ENCODE peak calls at places on chromosome 22, in five cellular contexts. V, Y, H, S and P are unnamed samples. For H3K36me3, the result is how much of the 10 kb centered on the place peaks cover.

GRCh38 chr22:48369789-48370507 is 1457.7 kb downstream of the BRD1 start:
- DNase-seq in V (no peak), Y (no peak), H (peak), S (no peak), P (no peak)

GRCh38 chr22:48677168-48677520 is 1150.5 kb downstream of the BRD1 start:
- DNase-seq in V (no peak), Y (no peak), H (no peak), S (no peak), P (no peak)

GRCh38 chr22:48779211-48779643 is 1048.4 kb downstream of the BRD1 start:
- DNase-seq in V (no peak), Y (no peak), H (peak), S (no peak), P (no peak)

GRCh38 chr22:42383287-42383686 is 48.9 kb downstream of the NFAM1 start:
- DNase-seq in V (no peak), Y (no peak), H (no peak), S (no peak), P (no peak)

GRCh38 chr22:19840059-19840458 is 14.6 kb downstream of the GNB1L start:
- DNase-seq in V (no peak), Y (no peak), H (no peak), S (no peak), P (no peak)

GRCh38 chr22:48167238-48167637 is 1404.8 kb downstream of the TBC1D22A start:
- DNase-seq in V (no peak), Y (no peak), H (no peak), S (peak), P (no peak)

GRCh38 chr22:30048711-30049110 is 31.6 kb upstream of the HORMAD2 start:
- DNase-seq in V (no peak), Y (no peak), H (no peak), S (no peak), P (no peak)

GRCh38 chr22:50627914-50628542 is at the start of gene ARSA:
- DNase-seq in V (peak), Y (peak), H (peak), S (peak), P (peak)

GRCh38 chr22:41361716-41362310 is 19.9 kb upstream of the TEF start:
- DNase-seq in V (no peak), Y (no peak), H (no peak), S (no peak), P (no peak)

GRCh38 chr22:42716649-42717127 is 4.0 kb downstream of the A4GALT start:
- DNase-seq in V (no peak), Y (no peak), H (no peak), S (peak), P (peak)

GRCh38 chr22:17675584-17675983 is 37.0 kb downstream of the BCL2L13 start:
- DNase-seq in V (no peak), Y (no peak), H (no peak), S (no peak), P (no peak)

GRCh38 chr22:30919973-30920372 is 48.6 kb downstream of the MORC2 start:
- DNase-seq in V (no peak), Y (no peak), H (peak), S (no peak), P (no peak)

GRCh38 chr22:41913842-41914534 is 886 bp downstream of the SHISA8 start:
- DNase-seq in V (no peak), Y (no peak), H (no peak), S (no peak), P (peak)

GRCh38 chr22:25364736-25365241 is 145.3 kb downstream of the CRYBB2 start:
- DNase-seq in V (no peak), Y (no peak), H (peak), S (no peak), P (no peak)

GRCh38 chr22:41479671-41480396 is 10.9 kb downstream of the ACO2 start:
- DNase-seq in V (no peak), Y (no peak), H (no peak), S (no peak), P (no peak)

GRCh38 chr22:50705219-50705691 is 32.6 kb downstream of the SHANK3 start:
- DNase-seq in V (no peak), Y (peak), H (peak), S (no peak), P (no peak)

GRCh38 chr22:43887391-43887790 is 4.4 kb downstream of the PNPLA5 start:
- DNase-seq in V (no peak), Y (no peak), H (peak), S (no peak), P (no peak)

GRCh38 chr22:26615149-26615548 is 2.7 kb downstream of the CRYBB1 start:
- DNase-seq in V (no peak), Y (no peak), H (no peak), S (peak), P (peak)

GRCh38 chr22:39724390-39724789 is 153.8 kb downstream of the CACNA1I start:
- DNase-seq in V (no peak), Y (no peak), H (no peak), S (peak), P (no peak)

GRCh38 chr22:42880815-42881214 is 23.7 kb upstream of the ARFGAP3 start:
- DNase-seq in V (no peak), Y (no peak), H (no peak), S (no peak), P (no peak)

GRCh38 chr22:35043932-35044319 is 22.0 kb upstream of the ISX start:
- DNase-seq in V (no peak), Y (no peak), H (no peak), S (no peak), P (no peak)

GRCh38 chr22:43878079-43878795 is 13.6 kb downstream of the PNPLA5 start:
- DNase-seq in V (no peak), Y (peak), H (peak), S (no peak), P (no peak)

GRCh38 chr22:50277761-50278160 is 7.6 kb upstream of the MAPK11 start:
- DNase-seq in V (no peak), Y (no peak), H (no peak), S (no peak), P (no peak)

GRCh38 chr22:39717099-39717498 is 146.5 kb downstream of the CACNA1I start:
- DNase-seq in V (no peak), Y (no peak), H (no peak), S (no peak), P (no peak)

GRCh38 chr22:16801571-16801970 is 23.6 kb downstream of the XKR3 start:
- DNase-seq in V (no peak), Y (no peak), H (no peak), S (no peak), P (no peak)

GRCh38 chr22:42173183-42173926 is 42.7 kb upstream of the CYP2D6 start:
- DNase-seq in V (no peak), Y (no peak), H (no peak), S (no peak), P (no peak)

GRCh38 chr22:34429314-34429713 is 509.0 kb upstream of the LARGE1 start:
- DNase-seq in V (no peak), Y (no peak), H (no peak), S (no peak), P (no peak)

GRCh38 chr22:19178659-19179471 is at the start of gene SLC25A1:
- DNase-seq in V (peak), Y (peak), H (peak), S (peak), P (peak)

GRCh38 chr22:41350087-41350486 is 31.7 kb upstream of the TEF start:
- DNase-seq in V (no peak), Y (no peak), H (no peak), S (no peak), P (no peak)

DNA sequence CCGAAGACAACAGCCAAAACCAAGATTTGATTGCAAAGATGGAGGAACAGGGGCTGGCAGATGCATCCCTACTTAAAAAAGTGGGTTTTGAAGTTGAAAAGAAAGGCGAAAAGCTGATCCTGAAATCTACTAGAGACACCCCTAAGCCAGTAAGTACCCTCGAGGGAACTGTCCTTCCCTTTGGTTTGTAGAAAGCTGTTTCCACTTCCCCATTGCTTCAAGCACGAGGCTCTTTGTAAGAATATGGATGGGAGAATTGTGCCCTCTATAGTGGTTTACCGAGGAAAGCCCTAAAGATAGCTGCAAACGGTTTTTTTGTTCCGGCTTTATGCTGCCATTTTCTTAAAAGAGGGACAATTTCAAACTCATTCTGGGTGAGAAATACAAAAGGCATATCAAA is 133.9 kb downstream of the WNT7B start:
- DNase-seq in V (no peak), Y (no peak), H (no peak), S (no peak), P (no peak)
- H3K4me3 ChIP-seq in V (no peak), Y (no peak), H (no peak), S (no peak), P (no peak)

GRCh38 chr22:45594123-45594941 is 77.3 kb upstream of the ATXN10 start:
- DNase-seq in V (no peak), Y (no peak), H (no peak), S (no peak), P (no peak)
- TF ChIP-seq CTCF in V (no peak), Y (no peak), H (no peak), S (no peak), P (no peak)

DNA sequence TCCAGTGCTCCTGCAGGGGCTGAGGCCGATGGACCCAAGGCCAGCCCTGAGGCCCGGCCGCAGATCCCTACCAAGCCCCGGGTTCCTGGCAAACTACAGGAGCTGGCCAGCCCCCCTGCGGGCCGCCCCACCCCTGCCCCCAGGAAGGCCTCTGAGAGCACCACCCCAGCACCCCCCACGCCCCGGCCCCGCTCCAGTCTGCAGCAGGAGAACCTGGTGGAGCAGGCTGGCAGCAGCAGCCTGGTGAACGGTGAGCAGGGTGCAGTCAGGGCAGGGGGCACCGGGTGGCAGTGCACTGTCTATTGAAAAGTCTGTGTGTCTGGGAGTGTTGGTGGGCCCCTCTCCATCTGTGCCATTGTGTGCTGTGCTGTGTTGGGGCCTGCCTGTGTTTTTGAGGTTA is 16.1 kb downstream of the MICALL1 start:
- DNase-seq in V (no peak), Y (no peak), H (no peak), S (no peak), P (no peak)
- H3K36me3 ChIP-seq in V (under half), Y (under half), H (under half), S (under half), P (under half)

GRCh38 chr22:46725096-46725495 is 13.0 kb downstream of the CERK start:
- DNase-seq in V (no peak), Y (no peak), H (no peak), S (no peak), P (no peak)

GRCh38 chr22:46726986-46727317 is 11.1 kb downstream of the CERK start:
- DNase-seq in V (no peak), Y (no peak), H (no peak), S (no peak), P (no peak)

GRCh38 chr22:46727813-46728364 is 10.2 kb downstream of the CERK start:
- DNase-seq in V (no peak), Y (no peak), H (no peak), S (no peak), P (no peak)

GRCh38 chr22:46723882-46724281 is 14.2 kb downstream of the CERK start:
- DNase-seq in V (no peak), Y (no peak), H (no peak), S (no peak), P (no peak)

GRCh38 chr22:46726066-46726985 is 11.7 kb downstream of the CERK start:
- DNase-seq in V (no peak), Y (no peak), H (no peak), S (no peak), P (no peak)
- H3K4me3 ChIP-seq in V (no peak), Y (no peak), H (no peak), S (no peak), P (no peak)

DNA sequence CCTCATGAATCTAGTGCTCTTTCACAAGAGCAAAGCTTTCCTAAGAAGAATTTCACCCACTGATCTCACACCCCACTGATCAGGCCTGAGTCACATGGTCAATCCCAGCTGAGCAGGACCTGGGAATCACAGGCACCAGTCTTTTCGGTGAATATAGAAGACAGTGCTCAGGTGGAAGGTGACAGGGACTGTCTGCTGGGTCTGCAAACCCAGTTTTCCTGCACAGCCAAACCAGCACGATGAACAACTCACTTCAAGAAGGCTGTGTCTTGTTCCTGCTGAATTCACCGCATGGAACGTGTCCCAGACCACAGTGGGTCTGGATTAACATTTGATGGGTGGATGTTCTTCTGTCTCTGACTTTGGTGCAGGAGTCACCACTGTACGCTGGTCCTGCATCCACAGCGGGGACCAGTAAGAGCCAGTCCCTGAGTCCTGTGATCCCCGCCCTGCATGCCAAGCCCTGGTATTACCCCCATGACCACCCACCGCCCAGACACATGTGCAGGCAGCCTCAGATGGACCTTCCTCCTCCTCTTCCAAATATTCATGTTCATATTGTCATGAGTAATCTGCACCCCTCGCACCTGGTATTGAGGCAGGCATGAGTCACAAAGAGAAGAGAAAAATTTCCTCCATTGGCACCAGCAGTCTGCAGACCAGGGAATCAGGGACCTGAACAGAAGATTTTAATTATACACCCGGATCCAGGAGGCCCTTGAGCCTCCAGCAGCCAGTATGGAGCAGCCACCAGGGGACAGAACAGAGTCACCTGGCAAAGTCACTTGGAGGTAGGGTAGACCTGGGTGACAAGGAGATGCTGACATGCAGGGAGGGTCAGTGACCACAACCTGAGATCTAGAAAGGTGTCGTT is 8.6 kb upstream of the IGLL5 start:
- DNase-seq in V (no peak), Y (no peak), H (no peak), S (peak), P (no peak)
- TF ChIP-seq CTCF in V (no peak), Y (no peak), H (no peak), S (peak), P (peak)

GRCh38 chr22:46731246-46732040 is 6.6 kb downstream of the CERK start:
- DNase-seq in V (peak), Y (no peak), H (no peak), S (no peak), P (no peak)

GRCh38 chr22:46732041-46732379 is 6.0 kb downstream of the CERK start:
- DNase-seq in V (no peak), Y (no peak), H (no peak), S (no peak), P (no peak)

GRCh38 chr22:46730568-46731245 is 7.3 kb downstream of the CERK start:
- DNase-seq in V (no peak), Y (no peak), H (no peak), S (no peak), P (no peak)

GRCh38 chr22:46732513-46732912 is 5.5 kb downstream of the CERK start:
- DNase-seq in V (no peak), Y (no peak), H (no peak), S (no peak), P (no peak)

GRCh38 chr22:46728470-46728869 is 9.6 kb downstream of the CERK start:
- DNase-seq in V (no peak), Y (no peak), H (no peak), S (no peak), P (no peak)
- H3K36me3 ChIP-seq in V (under half), Y (under half), H (under half), S (under half), P (under half)

DNA sequence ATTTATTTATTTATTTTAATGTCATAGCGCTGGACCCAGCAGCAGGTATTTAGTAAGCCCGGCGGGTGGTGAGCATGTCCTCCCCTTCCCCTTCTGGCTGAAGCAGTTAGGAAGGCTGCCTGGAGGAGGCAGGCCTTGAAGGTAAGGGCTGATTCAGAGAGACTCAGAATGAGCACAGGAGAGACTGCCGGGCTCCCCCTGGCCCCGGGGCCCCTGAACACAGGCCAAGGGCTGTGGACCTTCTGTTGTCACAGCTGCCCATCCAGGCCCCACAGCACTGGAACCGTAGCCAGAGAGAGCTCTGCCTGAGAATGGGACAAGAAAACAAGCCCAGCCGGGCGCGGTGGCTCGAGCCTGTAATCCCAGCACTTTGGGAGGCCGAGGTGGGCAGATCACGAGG is 52.8 kb downstream of the KCNJ4 start:
- DNase-seq in V (no peak), Y (no peak), H (no peak), S (no peak), P (no peak)
- H3K4me3 ChIP-seq in V (no peak), Y (no peak), H (no peak), S (no peak), P (no peak)

GRCh38 chr22:37101311-37102063 is 8.0 kb downstream of the TMPRSS6 start:
- DNase-seq in V (no peak), Y (no peak), H (no peak), S (no peak), P (no peak)

GRCh38 chr22:37100589-37101127 is 8.9 kb downstream of the TMPRSS6 start:
- DNase-seq in V (no peak), Y (no peak), H (no peak), S (no peak), P (no peak)

GRCh38 chr22:37095113-37095512 is 14.4 kb downstream of the TMPRSS6 start:
- DNase-seq in V (no peak), Y (no peak), H (no peak), S (no peak), P (no peak)

GRCh38 chr22:37103151-37103550 is 6.4 kb downstream of the TMPRSS6 start:
- DNase-seq in V (no peak), Y (no peak), H (no peak), S (no peak), P (no peak)

DNA sequence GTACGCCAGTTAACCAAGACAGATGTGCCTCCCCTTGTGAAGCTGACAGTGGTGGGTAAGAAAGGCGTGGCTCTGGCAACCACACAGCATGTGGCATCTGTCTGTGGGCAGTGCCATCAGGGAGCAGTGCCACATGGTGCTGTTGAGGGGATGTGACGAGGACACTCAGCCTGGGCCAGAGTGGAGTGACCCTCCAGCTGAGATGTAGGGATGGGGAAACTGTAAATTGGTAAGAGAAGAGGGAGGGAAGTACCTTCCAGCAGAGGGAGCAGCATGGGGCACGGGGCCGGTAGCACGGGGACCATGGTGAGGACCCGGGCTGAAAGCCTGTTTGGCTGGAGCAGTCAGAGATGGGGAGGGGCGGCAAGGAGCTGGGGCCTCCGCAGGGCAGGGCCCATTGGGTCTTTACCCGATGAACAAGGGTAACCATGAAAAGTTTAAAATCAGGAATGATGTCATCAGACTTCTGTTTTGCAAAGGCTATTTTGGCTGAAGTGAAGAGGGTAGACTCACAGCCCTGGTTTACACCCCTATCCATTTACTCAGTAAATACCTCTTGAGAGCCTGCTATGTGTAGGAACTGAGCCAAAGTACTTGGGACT is 10.4 kb downstream of the TMPRSS6 start:
- DNase-seq in V (no peak), Y (no peak), H (no peak), S (peak), P (no peak)
- TF ChIP-seq CTCF in V (no peak), Y (no peak), H (no peak), S (peak), P (peak)

GRCh38 chr22:28779833-28780232 is 7.3 kb downstream of the CCDC117 start:
- DNase-seq in V (no peak), Y (no peak), H (no peak), S (no peak), P (no peak)
- H3K36me3 ChIP-seq in V (under half), Y (under half), H (under half), S (half or more), P (under half)